ENCODE peak calls at places on chromosomes 4 and X, in eight cellular contexts. O, R, S, U, Q, H, C and Z are unnamed samples.
A peak's percentile ranks its signal among the peaks of the same experiment; 100 is the strongest.

GRCh38 chr4:126687655-126688358 is 945.0 kb upstream of the INTU start:
- DNase-seq in O (no peak), R (no peak), S (no peak), U (no peak), Q (no peak), H (no peak), C (no peak), Z (no peak)

GRCh38 chr4:119238068-119238722 is 25.7 kb downstream of the USP53 start:
- DNase-seq in O (no peak), R (no peak), S (no peak), U (no peak), Q (no peak), H (no peak), C (no peak), Z (no peak)

GRCh38 chrX:128975716-128976115 is 547.6 kb downstream of the SMARCA1 start:
- DNase-seq in O (no peak), R (no peak), S (no peak), U (no peak), Q (no peak), H (peak; percentile 52), C (peak; percentile 6), Z (no peak)

GRCh38 chrX:28586891-28587635 is at the start of gene IL1RAPL1:
- DNase-seq in O (no peak), R (no peak), S (no peak), U (no peak), Q (no peak), H (no peak), C (no peak), Z (no peak)

GRCh38 chrX:121389976-121390709 is 342.7 kb downstream of the GLUD2 start:
- DNase-seq in O (no peak), R (no peak), S (no peak), U (no peak), Q (no peak), H (no peak), C (no peak), Z (no peak)

GRCh38 chr4:105306158-105306781 is 159.6 kb downstream of the TET2 start:
- DNase-seq in O (no peak), R (no peak), S (no peak), U (no peak), Q (no peak), H (no peak), C (no peak), Z (no peak)

GRCh38 chrX:154596290-154596929 is 11.5 kb downstream of the CTAG1A start:
- DNase-seq in O (no peak), R (no peak), S (peak; percentile 54), U (no peak), Q (no peak), H (no peak), C (no peak), Z (no peak)

GRCh38 chr4:10192331-10192730 is 75.7 kb upstream of the WDR1 start:
- DNase-seq in O (no peak), R (no peak), S (no peak), U (no peak), Q (no peak), H (no peak), C (no peak), Z (no peak)

GRCh38 chr4:38590017-38590416 is 74.0 kb upstream of the KLF3 start:
- DNase-seq in O (no peak), R (no peak), S (no peak), U (no peak), Q (no peak), H (no peak), C (no peak), Z (no peak)

GRCh38 chrX:107496786-107497185 is 47.3 kb downstream of the FRMPD3 start:
- DNase-seq in O (no peak), R (no peak), S (no peak), U (no peak), Q (no peak), H (no peak), C (no peak), Z (no peak)

DNA sequence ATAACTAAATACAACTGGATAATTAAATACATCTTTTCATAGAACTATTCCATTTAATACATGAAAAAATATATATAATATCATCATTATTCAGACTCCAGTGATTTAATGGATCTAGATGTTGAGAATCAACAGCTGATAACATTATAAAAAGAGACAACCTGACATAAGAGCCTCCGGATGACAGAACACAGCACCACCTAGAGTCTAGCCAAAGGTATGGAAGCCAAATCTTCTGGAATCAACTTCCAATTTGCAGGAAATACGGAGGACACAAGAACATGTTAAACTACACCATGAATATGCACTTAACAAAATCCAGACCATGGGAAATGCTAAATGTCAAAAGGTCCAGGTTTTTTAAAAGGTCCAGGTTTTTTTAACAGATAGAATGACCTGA is 55.0 kb downstream of the LRBA start:
- DNase-seq in O (no peak), R (no peak), S (no peak), U (no peak), Q (no peak), H (no peak), C (peak; percentile 19), Z (no peak)
- TF ChIP-seq CTCF in O (no peak), R (peak; percentile 65), S (no peak), U (no peak), Q (peak; percentile 27), H (peak; percentile 28), C (peak; percentile 37), Z (peak; percentile 33)

GRCh38 chr4:76447326-76447954 is 12.4 kb downstream of the SHROOM3 start:
- DNase-seq in O (no peak), R (no peak), S (no peak), U (no peak), Q (no peak), H (no peak), C (no peak), Z (no peak)

GRCh38 chr4:76445911-76446310 is 10.9 kb downstream of the SHROOM3 start:
- DNase-seq in O (no peak), R (no peak), S (no peak), U (no peak), Q (no peak), H (no peak), C (no peak), Z (no peak)

GRCh38 chr4:76449824-76450223 is 14.8 kb downstream of the SHROOM3 start:
- DNase-seq in O (no peak), R (no peak), S (no peak), U (no peak), Q (no peak), H (no peak), C (no peak), Z (no peak)

GRCh38 chr4:76448211-76448610 is 13.2 kb downstream of the SHROOM3 start:
- DNase-seq in O (no peak), R (no peak), S (no peak), U (no peak), Q (no peak), H (no peak), C (no peak), Z (no peak)

GRCh38 chr4:76449362-76449767 is 14.3 kb downstream of the SHROOM3 start:
- DNase-seq in O (no peak), R (no peak), S (no peak), U (no peak), Q (no peak), H (no peak), C (no peak), Z (no peak)
- H3K27ac ChIP-seq in O (no peak overlapping the region), R (no peak overlapping the region), S (no peak overlapping the region), U (no peak overlapping the region), Q (no peak overlapping the region), H (peak overlapping the region; percentile 64), C (no peak overlapping the region), Z (no peak overlapping the region)

GRCh38 chrX:1464282-1465131 is 11.8 kb upstream of the ASMTL start:
- DNase-seq in O (no peak), R (no peak), S (no peak), U (peak; percentile 71), Q (no peak), H (no peak), C (no peak), Z (no peak)
- TF ChIP-seq CTCF in O (no peak), R (no peak), S (no peak), U (no peak), Q (no peak), H (no peak), C (no peak), Z (no peak)

GRCh38 chr4:176256921-176257320 is 12.1 kb downstream of the ASB5 start:
- DNase-seq in O (no peak), R (no peak), S (no peak), U (no peak), Q (no peak), H (no peak), C (no peak), Z (no peak)

GRCh38 chr4:176258135-176258534 is 10.9 kb downstream of the ASB5 start:
- DNase-seq in O (no peak), R (no peak), S (no peak), U (no peak), Q (no peak), H (no peak), C (no peak), Z (no peak)

GRCh38 chr4:176261481-176261880 is 7.5 kb downstream of the ASB5 start:
- DNase-seq in O (no peak), R (no peak), S (no peak), U (no peak), Q (no peak), H (no peak), C (no peak), Z (no peak)

GRCh38 chr4:176261018-176261417 is 8.0 kb downstream of the ASB5 start:
- DNase-seq in O (no peak), R (no peak), S (no peak), U (no peak), Q (no peak), H (no peak), C (no peak), Z (no peak)

GRCh38 chr4:176259330-176260090 is 9.5 kb downstream of the ASB5 start:
- DNase-seq in O (no peak), R (no peak), S (no peak), U (no peak), Q (no peak), H (no peak), C (no peak), Z (no peak)
- H3K27ac ChIP-seq in O (no peak overlapping the region), R (no peak overlapping the region), S (no peak overlapping the region), U (no peak overlapping the region), Q (no peak overlapping the region), H (no peak overlapping the region), C (no peak overlapping the region), Z (no peak overlapping the region)

GRCh38 chr4:15198070-15198727 is 195.9 kb downstream of the CPEB2 start:
- DNase-seq in O (no peak), R (peak; percentile 18), S (no peak), U (no peak), Q (no peak), H (no peak), C (no peak), Z (no peak)
- TF ChIP-seq CTCF in O (no peak), R (no peak), S (no peak), U (no peak), Q (no peak), H (no peak), C (no peak), Z (no peak)

GRCh38 chr4:1055721-1056590 is 44.5 kb downstream of the FGFRL1 start:
- DNase-seq in O (peak; percentile 15), R (no peak), S (peak; percentile 68), U (peak; percentile 96), Q (peak; percentile 91), H (peak; percentile 31), C (peak; percentile 69), Z (no peak)
- H3K27ac ChIP-seq in O (no peak overlapping the region), R (no peak overlapping the region), S (no peak overlapping the region), U (peak overlapping the region; percentile 65), Q (no peak overlapping the region), H (no peak overlapping the region), C (no peak overlapping the region), Z (no peak overlapping the region)